ENCODE peak calls at places on chromosomes 12 and 14, in seven cellular contexts. E is CD8-positive, alpha-beta T cell; T is right atrium auricular region; A is astrocyte; F is heart left ventricle; B is GM12878; G is brain microvascular endothelial cell. K is an unnamed sample.
A peak's percentile ranks its signal among the peaks of the same experiment; 100 is the strongest.

GRCh38 chr12:53414756-53415417 is 8.8 kb upstream of the AMHR2 start:
- DNase-seq in G (no peak), B (no peak), T (no peak), F (no peak), E (no peak), A (no peak), K (no peak)

GRCh38 chr12:2841056-2841455 is 6.2 kb upstream of the NRIP2 start:
- DNase-seq in T (no peak), G (no peak), E (no peak), F (no peak), B (no peak), A (no peak), K (no peak)

GRCh38 chr12:88122666-88123065 is 19.2 kb downstream of the CEP290 start:
- DNase-seq in A (no peak), T (no peak), B (no peak), G (no peak), E (no peak), F (no peak), K (no peak)

GRCh38 chr12:26195250-26195640 is at the start of gene SSPN:
- DNase-seq in A (peak; percentile 68), F (peak; percentile 75), B (no peak), T (peak; percentile 73), E (no peak), G (peak; percentile 20), K (peak; percentile 87)

GRCh38 chr12:45468751-45469615 is 253.1 kb downstream of the ANO6 start:
- DNase-seq in B (no peak), A (no peak), E (no peak), G (no peak), T (no peak), F (no peak), K (no peak)

GRCh38 chr14:72518809-72519377 is 375.0 kb downstream of the DPF3 start:
- DNase-seq in A (peak; percentile 39), G (no peak), F (no peak), T (peak; percentile 36), B (peak; percentile 77), E (peak; percentile 31), K (no peak)

GRCh38 chr12:48051681-48052080 is 47.4 kb upstream of the COL2A1 start:
- DNase-seq in E (no peak), G (no peak), F (no peak), A (no peak), T (no peak), B (no peak), K (no peak)

GRCh38 chr12:110957652-110958051 is 37.3 kb upstream of the MYL2 start:
- DNase-seq in B (no peak), G (no peak), E (no peak), T (no peak), F (no peak), A (no peak), K (no peak)

GRCh38 chr12:94282675-94283074 is 134.3 kb downstream of the PLXNC1 start:
- DNase-seq in E (peak; percentile 21), A (no peak), T (no peak), B (no peak), F (no peak), G (no peak), K (no peak)

GRCh38 chr12:70122804-70123203 is 120.4 kb upstream of the CNOT2 start:
- DNase-seq in B (no peak), G (no peak), F (no peak), T (no peak), E (no peak), A (no peak), K (no peak)

GRCh38 chr12:71938728-71939385 is at the start of gene TPH2:
- DNase-seq in A (peak; percentile 34), T (no peak), E (no peak), F (peak; percentile 20), B (no peak), G (peak; percentile 69), K (peak; percentile 57)

GRCh38 chr12:115776399-115776798 is 501.1 kb downstream of the MED13L start:
- DNase-seq in F (no peak), B (no peak), E (no peak), A (no peak), G (no peak), T (no peak), K (no peak)

GRCh38 chr12:124125472-124125871 is 152.5 kb downstream of the ZNF664 start:
- DNase-seq in T (no peak), B (peak; percentile 72), A (peak; percentile 18), G (no peak), E (no peak), F (no peak), K (no peak)

GRCh38 chr14:38790916-38791315 is 312.1 kb downstream of the SEC23A start:
- DNase-seq in B (no peak), E (no peak), F (no peak), T (no peak), G (no peak), A (peak; percentile 41), K (no peak)

GRCh38 chr12:87323369-87323768 is 705.8 kb downstream of the C12orf50 start:
- DNase-seq in B (no peak), T (no peak), A (peak; percentile 97), G (no peak), E (no peak), F (no peak), K (no peak)

GRCh38 chr14:35438910-35439713 is 34.6 kb upstream of the NFKBIA start:
- DNase-seq in G (no peak), T (no peak), B (peak; percentile 39), A (no peak), F (no peak), E (no peak), K (no peak)

GRCh38 chr12:97308576-97309198 is 153.9 kb upstream of the RMST start:
- DNase-seq in F (no peak), E (no peak), A (peak; percentile 42), G (peak; percentile 31), B (peak; percentile 15), T (no peak), K (no peak)

GRCh38 chr12:126171936-126172559 is 1106.8 kb downstream of the AACS start:
- DNase-seq in T (no peak), G (no peak), B (no peak), E (no peak), F (no peak), A (no peak), K (no peak)

GRCh38 chr14:31241450-31242114 is 34.0 kb upstream of the HECTD1 start:
- DNase-seq in T (no peak), F (no peak), E (no peak), G (peak; percentile 3), B (no peak), A (no peak), K (no peak)

GRCh38 chr12:120236124-120236398 is 29.5 kb downstream of the PXN start:
- DNase-seq in F (no peak), T (no peak), B (no peak), E (no peak), G (no peak), A (no peak), K (no peak)

GRCh38 chr14:87944987-87945604 is 47.9 kb downstream of the GALC start:
- DNase-seq in T (no peak), F (no peak), E (no peak), B (no peak), A (peak; percentile 28), G (no peak), K (no peak)

GRCh38 chr14:33740531-33740930 is 210.3 kb downstream of the EGLN3 start:
- DNase-seq in G (no peak), B (no peak), T (no peak), A (peak; percentile 14), F (no peak), E (no peak), K (no peak)

GRCh38 chr12:117724545-117724944 is 244.2 kb downstream of the KSR2 start:
- DNase-seq in B (no peak), G (no peak), E (no peak), A (no peak), F (no peak), T (no peak), K (no peak)

GRCh38 chr12:38662851-38663250 is 242.5 kb downstream of the CPNE8 start:
- DNase-seq in B (no peak), G (no peak), E (no peak), F (no peak), T (no peak), A (peak; percentile 22), K (no peak)

DNA sequence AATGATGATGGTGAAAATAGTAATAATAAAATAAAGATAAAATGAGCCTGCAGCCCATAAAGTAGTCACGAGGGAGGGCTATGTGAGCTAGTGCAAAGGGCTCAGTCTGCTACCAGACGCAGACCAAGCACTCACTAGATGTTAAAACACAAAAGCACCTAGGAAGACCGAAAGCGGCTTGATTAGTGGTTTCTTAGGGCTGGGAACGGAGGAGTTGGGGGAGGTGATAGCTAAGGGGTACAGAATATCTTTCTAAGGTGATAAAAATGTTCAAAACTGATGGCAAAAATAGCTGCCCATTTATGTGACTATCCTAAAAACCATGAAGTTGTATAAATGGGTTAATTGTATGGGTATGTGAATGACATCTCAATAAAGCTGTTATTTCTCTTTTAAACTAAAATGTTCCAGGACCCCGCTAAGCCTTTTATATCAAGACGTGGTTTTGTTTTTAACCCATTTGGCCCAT is 39.6 kb downstream of the ACTN1 start:
- DNase-seq in F (no peak), B (no peak), T (no peak), E (no peak), A (no peak), G (no peak), K (no peak)
- H3K27ac ChIP-seq in F (peak overlapping the region; percentile 88), B (no peak overlapping the region), T (peak overlapping the region; percentile 91), E (peak overlapping the region; percentile 25), A (peak overlapping the region; percentile 91), G (peak overlapping the region; percentile 90), K (peak overlapping the region; percentile 54)

GRCh38 chr14:67532606-67532997 is 488 bp upstream of the PLEKHH1 start:
- DNase-seq in A (no peak), G (no peak), F (no peak), T (no peak), E (no peak), B (no peak), K (no peak)
- TF ChIP-seq CTCF in A (no peak), G (no peak), F (no peak), T (peak; percentile 13), E (no peak), B (no peak), K (no peak)

GRCh38 chr12:63149884-63150254 is 1.1 kb downstream of the AVPR1A start:
- DNase-seq in A (no peak), E (no peak), B (no peak), G (no peak), F (peak; percentile 7), T (no peak), K (no peak)
- H3K27me3 ChIP-seq in A (peaks cover 44% of the 10 kb centered on the region), E (peaks cover 9% of the 10 kb centered on the region), B (peaks cover 11% of the 10 kb centered on the region), G (peaks cover 44% of the 10 kb centered on the region), F (peaks cover 57% of the 10 kb centered on the region), T (peaks cover 22% of the 10 kb centered on the region), K (peaks cover 55% of the 10 kb centered on the region)

GRCh38 chr14:98949031-98949430 is 323.0 kb downstream of the BCL11B start:
- DNase-seq in B (no peak), A (no peak), T (no peak), F (no peak), G (no peak), E (no peak), K (no peak)
- H3K27ac ChIP-seq in B (no peak overlapping the region), A (no peak overlapping the region), T (no peak overlapping the region), F (no peak overlapping the region), G (no peak overlapping the region), E (no peak overlapping the region), K (no peak overlapping the region)